ENCODE peak calls at places on chromosome 21, in four cellular contexts. One of them, this sample, is unnamed.
A peak's percentile ranks its signal among the peaks of the same experiment; 100 is the strongest.

GRCh38 chr21:37758997-37759396 is 157.3 kb downstream of the KCNJ6 start:
- DNase-seq in GM12878: no peak
- DNase-seq in K562: peak; percentile 65
- DNase-seq in HepG2: peak; percentile 3
- DNase-seq in this sample: peak; percentile 23

GRCh38 chr21:46049890-46050650 is 47.8 kb upstream of the COL6A2 start:
- DNase-seq in HepG2: no peak
- DNase-seq in K562: no peak
- DNase-seq in GM12878: no peak
- DNase-seq in this sample: no peak

GRCh38 chr21:30320215-30320614 is at the start of gene KRTAP26-1:
- DNase-seq in HepG2: no peak
- DNase-seq in K562: no peak
- DNase-seq in GM12878: no peak
- DNase-seq in this sample: no peak

GRCh38 chr21:15896501-15896900 is 166.7 kb downstream of the USP25 start:
- DNase-seq in GM12878: no peak
- DNase-seq in HepG2: no peak
- DNase-seq in K562: no peak
- DNase-seq in this sample: no peak

GRCh38 chr21:14889080-14889805 is 175.6 kb downstream of the NRIP1 start:
- DNase-seq in K562: no peak
- DNase-seq in HepG2: peak; percentile 92
- DNase-seq in GM12878: no peak
- DNase-seq in this sample: no peak

GRCh38 chr21:14382486-14382834 is 486 bp downstream of the HSPA13 start:
- DNase-seq in HepG2: no peak
- DNase-seq in GM12878: no peak
- DNase-seq in K562: no peak
- DNase-seq in this sample: no peak

GRCh38 chr21:45934071-45934470 is 47.5 kb upstream of the COL6A1 start:
- DNase-seq in K562: no peak
- DNase-seq in GM12878: no peak
- DNase-seq in HepG2: no peak
- DNase-seq in this sample: no peak

GRCh38 chr21:46546799-46547198 is 58.1 kb downstream of the S100B start:
- DNase-seq in GM12878: no peak
- DNase-seq in K562: no peak
- DNase-seq in HepG2: no peak
- DNase-seq in this sample: no peak

GRCh38 chr21:46190491-46191131 is 6.4 kb upstream of the SPATC1L start:
- DNase-seq in K562: no peak
- DNase-seq in GM12878: no peak
- DNase-seq in HepG2: no peak
- DNase-seq in this sample: no peak

GRCh38 chr21:32492376-32492775 is 79.9 kb downstream of the EVA1C start:
- DNase-seq in K562: no peak
- DNase-seq in HepG2: no peak
- DNase-seq in GM12878: no peak
- DNase-seq in this sample: no peak

GRCh38 chr21:14880922-14881321 is 183.9 kb downstream of the NRIP1 start:
- DNase-seq in K562: no peak
- DNase-seq in HepG2: no peak
- DNase-seq in GM12878: no peak
- DNase-seq in this sample: no peak

GRCh38 chr21:33011462-33011861 is 14.3 kb upstream of the OLIG2 start:
- DNase-seq in GM12878: no peak
- DNase-seq in HepG2: peak; percentile 57
- DNase-seq in K562: no peak
- DNase-seq in this sample: peak; percentile 57

GRCh38 chr21:17989780-17990179 is 170.6 kb upstream of the C21orf91 start:
- DNase-seq in HepG2: no peak
- DNase-seq in K562: no peak
- DNase-seq in GM12878: no peak
- DNase-seq in this sample: no peak

GRCh38 chr21:33967086-33967571 is 51.5 kb upstream of the ATP5PO start:
- DNase-seq in GM12878: no peak
- DNase-seq in K562: no peak
- DNase-seq in HepG2: peak; percentile 21
- DNase-seq in this sample: no peak

GRCh38 chr21:29078884-29079765 is 5.7 kb upstream of the CCT8 start:
- DNase-seq in K562: no peak
- DNase-seq in HepG2: no peak
- DNase-seq in GM12878: peak; percentile 68
- DNase-seq in this sample: no peak

GRCh38 chr21:32207096-32207716 is 71.6 kb downstream of the MIS18A start:
- DNase-seq in K562: no peak
- DNase-seq in GM12878: no peak
- DNase-seq in HepG2: no peak
- DNase-seq in this sample: no peak

GRCh38 chr21:37595944-37596343 is 229.4 kb downstream of the DYRK1A start:
- DNase-seq in HepG2: no peak
- DNase-seq in GM12878: no peak
- DNase-seq in K562: no peak
- DNase-seq in this sample: no peak

GRCh38 chr21:16040601-16041000 is 310.8 kb downstream of the USP25 start:
- DNase-seq in HepG2: peak; percentile 2
- DNase-seq in K562: no peak
- DNase-seq in GM12878: no peak
- DNase-seq in this sample: peak; percentile 8

GRCh38 chr21:17441370-17441769 is 71.5 kb upstream of the CXADR start:
- DNase-seq in HepG2: peak; percentile 97
- DNase-seq in K562: no peak
- DNase-seq in GM12878: no peak
- DNase-seq in this sample: peak; percentile 34

GRCh38 chr21:46605759-46606426 is 1.0 kb upstream of the S100B start:
- DNase-seq in K562: peak; percentile 13
- DNase-seq in GM12878: peak; percentile 32
- DNase-seq in HepG2: no peak
- DNase-seq in this sample: no peak

GRCh38 chr21:20045197-20045596 is 953.0 kb upstream of the NCAM2 start:
- DNase-seq in K562: peak; percentile 42
- DNase-seq in GM12878: no peak
- DNase-seq in HepG2: no peak
- DNase-seq in this sample: no peak

GRCh38 chr21:28991861-28992525 is 684 bp downstream of the LTN1 start:
- DNase-seq in GM12878: no peak
- DNase-seq in K562: peak; percentile 40
- DNase-seq in HepG2: peak; percentile 16
- DNase-seq in this sample: no peak

GRCh38 chr21:44802396-44803153 is 955 bp upstream of the UBE2G2 start:
- DNase-seq in HepG2: peak; percentile 81
- DNase-seq in K562: peak; percentile 64
- DNase-seq in GM12878: no peak
- DNase-seq in this sample: no peak
- TF ChIP-seq ESRRA in HepG2: no peak
- TF ChIP-seq ESRRA in K562: no peak
- TF ChIP-seq ESRRA in GM12878: no peak
- TF ChIP-seq ESRRA in this sample: no peak

GRCh38 chr21:39575778-39576177 is 37.0 kb upstream of the B3GALT5 start:
- DNase-seq in K562: no peak
- DNase-seq in HepG2: no peak
- DNase-seq in GM12878: no peak
- DNase-seq in this sample: no peak
- TF ChIP-seq CHD2 in K562: no peak
- TF ChIP-seq CHD2 in HepG2: no peak
- TF ChIP-seq CHD2 in GM12878: no peak
- TF ChIP-seq CHD2 in this sample: no peak

GRCh38 chr21:44801468-44802395 is at the start of gene UBE2G2:
- DNase-seq in GM12878: no peak
- DNase-seq in HepG2: peak; percentile 59
- DNase-seq in K562: peak; percentile 97
- DNase-seq in this sample: peak; percentile 72
- TF ChIP-seq ESRRA in GM12878: no peak
- TF ChIP-seq ESRRA in HepG2: no peak
- TF ChIP-seq ESRRA in K562: peak; percentile 53
- TF ChIP-seq ESRRA in this sample: no peak

GRCh38 chr21:42016364-42016985 is 6.3 kb upstream of the ZBTB21 start:
- DNase-seq in HepG2: no peak
- DNase-seq in GM12878: no peak
- DNase-seq in K562: no peak
- DNase-seq in this sample: no peak
- TF ChIP-seq CHD2 in HepG2: no peak
- TF ChIP-seq CHD2 in GM12878: no peak
- TF ChIP-seq CHD2 in K562: no peak
- TF ChIP-seq CHD2 in this sample: no peak

DNA sequence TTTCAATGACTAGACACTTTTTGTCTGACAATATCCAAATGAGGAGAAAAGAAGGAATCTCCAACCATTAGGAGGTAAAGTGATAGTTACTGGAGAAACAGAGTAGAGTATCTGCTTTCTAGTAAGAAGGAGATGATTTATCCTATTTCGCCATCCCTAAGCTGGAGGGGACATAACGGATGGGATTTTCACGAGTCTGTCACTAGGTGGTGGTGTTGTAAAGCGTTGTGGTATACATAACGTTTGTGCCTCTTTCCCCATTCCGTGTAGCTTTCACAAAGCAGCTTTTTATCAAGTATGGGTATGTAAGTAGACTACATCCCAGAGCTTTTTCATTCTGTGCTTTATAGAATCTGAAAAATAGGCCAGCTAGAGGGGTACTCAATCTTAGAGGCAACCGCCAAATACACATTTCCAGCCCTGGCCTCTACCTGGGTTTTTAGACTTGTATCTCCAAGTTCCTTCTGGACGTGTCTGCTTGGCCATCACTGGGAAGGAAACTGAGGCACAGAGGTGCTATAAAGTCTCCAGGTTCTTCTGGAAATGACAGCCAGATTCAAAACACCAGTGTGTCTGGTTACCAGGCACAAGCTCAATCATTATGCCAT is 33.3 kb upstream of the FAM3B start:
- DNase-seq in HepG2: peak; percentile 74
- DNase-seq in K562: peak; percentile 66
- DNase-seq in GM12878: peak; percentile 61
- DNase-seq in this sample: peak; percentile 69
- TF ChIP-seq ESRRA in HepG2: no peak
- TF ChIP-seq ESRRA in K562: no peak
- TF ChIP-seq ESRRA in GM12878: no peak
- TF ChIP-seq ESRRA in this sample: no peak

GRCh38 chr21:26512664-26513063 is 60.4 kb downstream of the CYYR1 start:
- DNase-seq in K562: no peak
- DNase-seq in HepG2: no peak
- DNase-seq in GM12878: no peak
- DNase-seq in this sample: no peak

GRCh38 chr21:26501622-26502021 is 71.5 kb downstream of the CYYR1 start:
- DNase-seq in GM12878: no peak
- DNase-seq in K562: no peak
- DNase-seq in HepG2: no peak
- DNase-seq in this sample: no peak

GRCh38 chr21:26506951-26507350 is 66.1 kb downstream of the CYYR1 start:
- DNase-seq in K562: no peak
- DNase-seq in GM12878: no peak
- DNase-seq in HepG2: no peak
- DNase-seq in this sample: no peak
- TF ChIP-seq CHD2 in K562: no peak
- TF ChIP-seq CHD2 in GM12878: no peak
- TF ChIP-seq CHD2 in HepG2: no peak
- TF ChIP-seq CHD2 in this sample: no peak

GRCh38 chr21:27953328-27954045 is 986.6 kb upstream of the ADAMTS5 start:
- DNase-seq in HepG2: no peak
- DNase-seq in GM12878: no peak
- DNase-seq in K562: no peak
- DNase-seq in this sample: no peak

DNA sequence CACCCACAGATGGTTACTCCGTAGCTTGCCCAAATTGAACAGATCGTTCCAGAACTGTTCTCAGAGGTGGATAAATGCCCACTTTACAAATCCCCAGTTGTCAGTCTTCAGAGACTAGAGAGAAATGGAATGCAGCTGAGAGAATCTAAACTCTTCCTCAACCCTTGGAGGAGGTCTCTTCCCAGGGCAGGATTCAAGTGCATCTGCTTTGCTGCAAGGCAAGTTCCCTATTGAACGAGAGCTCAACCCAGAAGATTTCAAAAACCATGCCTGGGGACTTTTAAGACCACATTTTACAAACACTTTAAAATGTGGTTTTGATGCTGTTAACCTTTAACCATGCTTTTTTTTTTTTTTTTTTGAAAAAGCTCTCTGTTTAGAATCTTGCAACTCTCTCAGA is 987.9 kb upstream of the ADAMTS5 start:
- DNase-seq in HepG2: no peak
- DNase-seq in GM12878: no peak
- DNase-seq in K562: no peak
- DNase-seq in this sample: no peak
- TF ChIP-seq ESRRA in HepG2: no peak
- TF ChIP-seq ESRRA in GM12878: no peak
- TF ChIP-seq ESRRA in K562: no peak
- TF ChIP-seq ESRRA in this sample: no peak

GRCh38 chr21:34971656-34972055 is 77.4 kb downstream of the RUNX1 start:
- DNase-seq in K562: no peak
- DNase-seq in HepG2: no peak
- DNase-seq in GM12878: no peak
- DNase-seq in this sample: no peak
- TF ChIP-seq CHD2 in K562: no peak
- TF ChIP-seq CHD2 in HepG2: no peak
- TF ChIP-seq CHD2 in GM12878: no peak
- TF ChIP-seq CHD2 in this sample: no peak

This sample was measured in A549.